ENCODE peak calls at places on chromosomes 11 and 22, in nine cellular contexts. P is tibial artery; D is fibroblast of lung; Q is CD8-positive, alpha-beta T cell; U is H9; V is thoracic aorta; T is colonic mucosa; X is AG04450; C is substantia nigra. S is an unnamed sample.

GRCh38 chr11:12893787-12894672 is 115.1 kb upstream of the RASSF10 start:
- DNase-seq in Q (peak; percentile 41), X (no peak), P (peak; percentile 75), U (peak; percentile 57), V (no peak), C (no peak), D (peak; percentile 66), T (peak; percentile 78), S (peak; percentile 64)

GRCh38 chr22:41563051-41563711 is 2.4 kb downstream of the CSDC2 start:
- DNase-seq in C (no peak), D (peak; percentile 84), Q (no peak), P (peak; percentile 86), X (no peak), V (no peak), T (no peak), U (peak; percentile 42), S (no peak)

GRCh38 chr22:19385221-19385906 is 46.2 kb downstream of the HIRA start:
- DNase-seq in C (no peak), T (no peak), P (no peak), U (no peak), X (no peak), D (no peak), Q (no peak), V (no peak), S (no peak)

GRCh38 chr22:20972014-20972797 is 5.2 kb downstream of the AIFM3 start:
- DNase-seq in P (no peak), T (no peak), C (no peak), Q (no peak), U (no peak), X (no peak), V (no peak), D (no peak), S (no peak)

GRCh38 chr22:29636751-29637150 is 33.3 kb downstream of the NF2 start:
- DNase-seq in P (no peak), Q (no peak), T (no peak), V (no peak), C (no peak), D (no peak), U (no peak), X (no peak), S (no peak)

GRCh38 chr11:818396-819128 is at the start of gene PNPLA2:
- DNase-seq in D (peak; percentile 56), C (no peak), T (peak; percentile 73), P (no peak), Q (no peak), V (no peak), U (no peak), X (no peak), S (no peak)

GRCh38 chr22:42714768-42715430 is 5.8 kb downstream of the A4GALT start:
- DNase-seq in P (no peak), U (no peak), X (no peak), V (no peak), Q (no peak), T (no peak), C (no peak), D (no peak), S (no peak)

GRCh38 chr11:74024630-74025029 is 15.7 kb upstream of the UCP3 start:
- DNase-seq in U (no peak), X (peak; percentile 59), V (peak; percentile 50), D (peak; percentile 95), T (peak; percentile 31), Q (no peak), P (peak; percentile 86), C (no peak), S (no peak)

GRCh38 chr11:135069884-135070283 is 657.8 kb upstream of the B3GAT1 start:
- DNase-seq in Q (no peak), T (no peak), U (no peak), P (no peak), C (no peak), V (no peak), X (no peak), D (no peak), S (no peak)

GRCh38 chr11:88188251-88189030 is 13.2 kb upstream of the RAB38 start:
- DNase-seq in X (no peak), U (no peak), T (no peak), Q (no peak), P (no peak), V (no peak), C (no peak), D (no peak), S (no peak)

GRCh38 chr11:8015753-8016239 is 28.7 kb downstream of the EIF3F start:
- DNase-seq in V (no peak), P (no peak), U (peak; percentile 20), X (peak; percentile 11), Q (no peak), C (no peak), D (no peak), T (peak; percentile 5), S (no peak)

DNA sequence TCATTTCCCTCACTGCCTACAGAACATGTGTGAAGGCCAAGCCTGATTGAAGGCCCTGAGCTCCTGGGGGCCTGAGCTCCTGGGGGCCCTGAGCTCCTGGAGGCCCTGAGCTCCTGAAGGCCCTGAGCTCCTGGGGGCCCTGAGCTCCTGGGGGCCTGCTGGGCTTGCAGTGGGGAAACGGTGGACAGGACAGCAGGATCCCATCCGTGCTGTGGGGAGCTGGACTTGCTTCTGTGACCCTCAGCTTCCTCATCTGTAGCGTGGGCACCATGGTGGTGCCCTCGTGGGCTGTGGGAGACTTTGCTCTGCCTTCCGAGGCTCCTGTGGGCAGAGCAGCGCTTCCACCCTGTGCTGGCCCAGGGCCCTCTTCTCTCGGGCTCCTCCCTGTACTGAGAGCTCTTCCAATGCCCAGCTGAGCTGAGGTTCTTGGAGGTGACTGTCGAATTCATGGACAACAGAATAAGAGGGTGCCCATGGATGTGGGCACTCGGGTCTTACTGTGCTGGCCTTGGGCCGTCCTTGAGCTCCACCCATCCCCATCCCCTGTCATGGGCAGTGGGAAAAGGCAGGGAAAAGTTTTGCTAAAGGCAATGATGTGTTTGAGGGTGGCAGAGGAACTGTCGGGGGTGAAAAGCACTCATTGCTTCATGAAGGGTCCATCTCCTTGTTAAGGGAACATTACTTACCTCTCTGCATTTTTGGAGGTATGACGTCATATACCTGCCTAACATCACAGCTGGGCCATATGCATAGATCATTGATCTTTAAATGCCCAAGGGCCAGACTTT is 786.7 kb downstream of the TBC1D22A start:
- DNase-seq in T (no peak), Q (no peak), C (no peak), V (no peak), X (no peak), P (no peak), U (no peak), D (no peak), S (no peak)
- H3K27ac ChIP-seq in T (no peak overlapping the region), Q (no peak overlapping the region), C (no peak overlapping the region), V (no peak overlapping the region), X (no peak overlapping the region), P (no peak overlapping the region), U (no peak overlapping the region), D (no peak overlapping the region), S (no peak overlapping the region)

GRCh38 chr11:103733889-103734288 is 302.6 kb upstream of the DDI1 start:
- DNase-seq in P (no peak), U (no peak), X (no peak), V (no peak), T (no peak), D (no peak), C (no peak), Q (no peak), S (no peak)

GRCh38 chr11:103737791-103738190 is 298.6 kb upstream of the DDI1 start:
- DNase-seq in U (no peak), V (no peak), T (no peak), X (no peak), P (no peak), D (no peak), Q (no peak), C (no peak), S (no peak)

GRCh38 chr11:103735497-103736032 is 300.9 kb upstream of the DDI1 start:
- DNase-seq in U (no peak), T (no peak), D (no peak), V (no peak), P (no peak), Q (no peak), C (no peak), X (no peak), S (no peak)

GRCh38 chr11:103736986-103737622 is 299.3 kb upstream of the DDI1 start:
- DNase-seq in Q (no peak), C (no peak), V (no peak), X (no peak), U (no peak), P (no peak), D (no peak), T (no peak), S (no peak)

DNA sequence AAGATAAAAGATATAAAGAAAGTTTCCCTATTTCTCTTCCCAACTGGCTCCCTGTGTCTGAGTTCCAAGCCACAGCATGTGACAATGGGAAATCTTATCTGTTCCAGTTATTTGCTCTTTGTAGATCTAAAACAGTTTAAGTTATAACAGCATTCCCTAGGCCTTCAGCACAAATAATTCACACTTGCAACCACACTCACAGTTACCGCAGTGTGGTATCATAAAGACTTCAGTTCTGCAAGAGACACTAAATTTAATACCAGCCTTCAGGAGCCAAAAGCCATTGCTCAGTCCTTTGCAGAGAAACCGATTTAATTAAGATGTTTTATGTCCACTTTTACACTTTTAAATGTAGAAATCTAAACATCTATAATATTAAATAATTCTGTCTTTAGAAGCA is 300.1 kb upstream of the DDI1 start:
- DNase-seq in D (no peak), X (no peak), V (no peak), P (no peak), Q (no peak), C (no peak), U (no peak), T (no peak), S (no peak)
- H3K27ac ChIP-seq in D (no peak overlapping the region), X (no peak overlapping the region), V (no peak overlapping the region), P (no peak overlapping the region), Q (no peak overlapping the region), C (no peak overlapping the region), U (no peak overlapping the region), T (no peak overlapping the region), S (no peak overlapping the region)

GRCh38 chr11:134048028-134048427 is 20.8 kb upstream of the JAM3 start:
- DNase-seq in P (no peak), C (no peak), V (no peak), U (no peak), X (no peak), T (no peak), Q (no peak), D (no peak), S (no peak)

GRCh38 chr11:134049303-134049702 is 19.6 kb upstream of the JAM3 start:
- DNase-seq in P (no peak), Q (no peak), U (no peak), T (no peak), C (no peak), V (no peak), D (no peak), X (no peak), S (no peak)

GRCh38 chr11:134045799-134046635 is 22.9 kb upstream of the JAM3 start:
- DNase-seq in X (no peak), P (peak; percentile 76), C (no peak), V (no peak), Q (peak; percentile 50), T (no peak), U (peak; percentile 72), D (no peak), S (no peak)

GRCh38 chr11:134046681-134047449 is 22.0 kb upstream of the JAM3 start:
- DNase-seq in X (no peak), D (no peak), T (no peak), V (no peak), P (peak; percentile 60), U (no peak), C (no peak), Q (no peak), S (no peak)

GRCh38 chr11:134047586-134047999 is 21.3 kb upstream of the JAM3 start:
- DNase-seq in Q (no peak), V (peak; percentile 88), T (peak; percentile 67), U (no peak), C (no peak), X (peak; percentile 69), D (peak; percentile 88), P (peak; percentile 98), S (no peak)
- H3K27ac ChIP-seq in Q (no peak overlapping the region), V (peak overlapping the region; percentile 85), T (no peak overlapping the region), U (no peak overlapping the region), C (no peak overlapping the region), X (peak overlapping the region; percentile 73), D (peak overlapping the region; percentile 58), P (peak overlapping the region; percentile 87), S (peak overlapping the region; percentile 62)

GRCh38 chr11:47314992-47315391 is 37.5 kb downstream of the MYBPC3 start:
- DNase-seq in T (no peak), P (peak; percentile 13), C (no peak), D (no peak), U (no peak), V (no peak), Q (no peak), X (no peak), S (no peak)
- H3K27ac ChIP-seq in T (no peak overlapping the region), P (no peak overlapping the region), C (no peak overlapping the region), D (no peak overlapping the region), U (no peak overlapping the region), V (no peak overlapping the region), Q (no peak overlapping the region), X (no peak overlapping the region), S (no peak overlapping the region)